ENCODE peak calls at places on chromosomes 7 and 10, in six cellular contexts. Y is tibial artery, J is colonic mucosa, Z is AG04450, V is prostate gland, N is adrenal gland. G is an unnamed sample.

GRCh38 chr7:98869374-98870070 is at the start of gene TMEM130:
- DNase-seq in N (no peak), V (no peak), Y (peak; percentile 67), J (no peak), Z (no peak), G (peak; percentile 15)

GRCh38 chr10:84452006-84452405 is 123.6 kb downstream of the CCSER2 start:
- DNase-seq in J (no peak), Z (no peak), N (no peak), V (no peak), Y (no peak), G (peak; percentile 15)

GRCh38 chr7:41886257-41886905 is 183.5 kb upstream of the INHBA start:
- DNase-seq in Y (peak; percentile 75), N (peak; percentile 37), Z (peak; percentile 66), V (no peak), J (peak; percentile 50), G (peak; percentile 95)

GRCh38 chr10:130882911-130883310 is 428.6 kb downstream of the TCERG1L start:
- DNase-seq in N (no peak), Y (no peak), V (no peak), Z (no peak), J (no peak), G (no peak)

GRCh38 chr7:51949726-51950644 is 633.4 kb upstream of the COBL start:
- DNase-seq in Z (no peak), N (no peak), J (no peak), Y (no peak), V (no peak), G (no peak)

GRCh38 chr7:77395543-77395942 is 20.6 kb downstream of the GSAP start:
- DNase-seq in J (no peak), Z (no peak), N (no peak), V (no peak), Y (no peak), G (no peak)

GRCh38 chr7:45501788-45502187 is 72.4 kb upstream of the ADCY1 start:
- DNase-seq in N (no peak), V (no peak), Z (no peak), J (no peak), Y (no peak), G (no peak)

GRCh38 chr7:75056476-75056875 is 17.1 kb downstream of the RCC1L start:
- DNase-seq in Z (peak; percentile 32), V (no peak), N (peak; percentile 70), J (no peak), Y (no peak), G (peak; percentile 73)

GRCh38 chr7:51046103-51046466 is 263.4 kb upstream of the GRB10 start:
- DNase-seq in J (peak; percentile 29), Y (no peak), Z (no peak), V (no peak), N (no peak), G (no peak)

GRCh38 chr7:92158660-92159575 is 20.0 kb downstream of the LRRD1 start:
- DNase-seq in Y (no peak), V (no peak), Z (peak; percentile 64), N (no peak), J (no peak), G (peak; percentile 68)

GRCh38 chr7:102837802-102838201 is 75.0 kb upstream of the LRRC17 start:
- DNase-seq in J (no peak), V (no peak), N (no peak), Y (no peak), Z (no peak), G (no peak)

GRCh38 chr7:85479918-85480658 is 293.2 kb upstream of the SEMA3D start:
- DNase-seq in Z (no peak), J (no peak), N (no peak), V (no peak), Y (no peak), G (no peak)

GRCh38 chr10:84348860-84349259 is 20.5 kb downstream of the CCSER2 start:
- DNase-seq in V (no peak), Z (no peak), N (no peak), J (no peak), Y (no peak), G (peak; percentile 51)

GRCh38 chr10:22681783-22682183 is 32.6 kb downstream of the PIP4K2A start:
- DNase-seq in Z (no peak), N (peak; percentile 58), J (no peak), Y (no peak), V (peak; percentile 34), G (peak; percentile 77)

GRCh38 chr7:77516085-77516484 is 21.0 kb upstream of the PTPN12 start:
- DNase-seq in Y (no peak), Z (no peak), J (no peak), V (no peak), N (no peak), G (no peak)

GRCh38 chr10:70296406-70296899 is 12.6 kb upstream of the NPFFR1 start:
- DNase-seq in Z (peak; percentile 73), V (no peak), J (peak; percentile 59), Y (peak; percentile 93), N (peak; percentile 96), G (peak; percentile 81)

GRCh38 chr7:151125835-151126481 is 39.7 kb downstream of the AGAP3 start:
- DNase-seq in V (no peak), J (peak; percentile 83), Z (no peak), Y (no peak), N (no peak), G (no peak)

GRCh38 chr10:527416-527815 is 162.1 kb downstream of the DIP2C start:
- DNase-seq in Z (peak; percentile 15), J (no peak), V (no peak), Y (no peak), N (no peak), G (no peak)

GRCh38 chr10:74981831-74982633 is 129.4 kb upstream of the SAMD8 start:
- DNase-seq in Y (no peak), J (no peak), N (no peak), V (no peak), Z (no peak), G (no peak)

GRCh38 chr10:132462463-132463332 is 65.7 kb downstream of the PWWP2B start:
- DNase-seq in J (no peak), V (no peak), Y (no peak), Z (no peak), N (peak; percentile 13), G (no peak)

GRCh38 chr7:7695418-7695817 is 23.0 kb downstream of the RPA3 start:
- DNase-seq in Y (no peak), J (no peak), Z (no peak), V (no peak), N (no peak), G (peak; percentile 49)

GRCh38 chr10:6176691-6177231 is 26.0 kb upstream of the PFKFB3 start:
- DNase-seq in Y (no peak), J (no peak), V (no peak), N (no peak), Z (no peak), G (no peak)

GRCh38 chr7:135653285-135654080 is 8.8 kb upstream of the STMP1 start:
- DNase-seq in Y (no peak), V (no peak), J (no peak), Z (no peak), N (no peak), G (peak; percentile 48)

GRCh38 chr7:116145245-116145852 is 65.0 kb upstream of the TES start:
- DNase-seq in J (no peak), V (no peak), Z (no peak), Y (no peak), N (no peak), G (no peak)

GRCh38 chr7:116139007-116139406 is 71.3 kb upstream of the TES start:
- DNase-seq in V (no peak), N (no peak), Y (no peak), Z (no peak), J (no peak), G (no peak)

GRCh38 chr7:116139807-116140206 is 70.5 kb upstream of the TES start:
- DNase-seq in N (no peak), V (no peak), J (no peak), Y (no peak), Z (no peak), G (peak; percentile 50)

GRCh38 chr7:116142374-116142773 is 68.0 kb upstream of the TES start:
- DNase-seq in J (no peak), Y (no peak), Z (no peak), V (no peak), N (no peak), G (no peak)

DNA sequence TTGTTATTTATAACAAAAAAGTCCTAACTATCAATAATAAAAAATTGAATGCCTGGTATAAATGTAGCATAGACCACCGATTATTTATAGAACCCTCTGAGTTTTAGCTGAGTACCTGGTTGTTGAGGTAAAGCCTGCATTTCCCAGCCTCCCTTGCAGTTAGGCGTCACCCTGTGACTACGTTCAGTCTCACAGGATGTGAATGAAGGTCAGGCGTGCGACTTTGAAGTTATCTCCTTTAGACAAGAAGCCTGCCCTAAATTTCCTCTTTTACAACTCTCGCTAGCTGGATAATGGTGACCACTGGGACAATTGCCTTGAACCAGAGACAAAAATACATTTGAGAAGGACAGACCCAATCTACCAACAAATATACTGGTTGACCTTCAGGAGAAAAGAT is 67.5 kb upstream of the TES start:
- DNase-seq in V (no peak), J (no peak), Y (no peak), Z (no peak), N (no peak), G (no peak)
- TF ChIP-seq CTCF in V (no peak), J (no peak), Y (no peak), Z (no peak), N (no peak), G (no peak)

GRCh38 chr7:87926581-87927461 is 7.2 kb upstream of the ADAM22 start:
- DNase-seq in N (no peak), Y (no peak), J (peak; percentile 42), Z (no peak), V (no peak), G (peak; percentile 95)
- TF ChIP-seq CTCF in N (no peak), Y (no peak), J (no peak), Z (no peak), V (no peak), G (no peak)

DNA sequence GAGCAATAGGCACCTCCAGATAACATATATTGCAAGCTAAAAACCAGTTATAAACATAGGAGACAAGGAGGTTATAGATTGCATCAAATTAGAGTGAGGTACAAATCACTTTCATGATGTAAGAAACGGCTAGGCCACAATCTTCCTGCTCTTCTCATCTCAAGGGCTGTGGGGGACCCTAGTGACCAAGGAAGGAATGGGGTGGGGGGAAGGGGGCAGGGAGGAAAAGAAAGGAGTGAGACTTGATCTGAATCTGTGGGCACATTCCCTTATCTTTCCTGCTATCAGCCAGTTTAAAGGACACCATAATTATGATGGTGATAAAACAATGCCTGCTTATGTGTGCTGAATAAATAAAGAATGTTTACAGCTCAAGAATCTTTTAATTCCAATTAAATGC is 2.5 kb downstream of the SKIDA1 start:
- DNase-seq in N (no peak), V (no peak), Z (no peak), Y (no peak), J (no peak), G (no peak)
- TF ChIP-seq CTCF in N (no peak), V (no peak), Z (no peak), Y (no peak), J (no peak), G (no peak)

GRCh38 chr7:136914016-136914415 is 45.6 kb downstream of the CHRM2 start:
- DNase-seq in V (no peak), N (no peak), J (no peak), Z (no peak), Y (no peak), G (no peak)

GRCh38 chr7:136912339-136912738 is 43.9 kb downstream of the CHRM2 start:
- DNase-seq in J (no peak), V (no peak), Y (no peak), Z (no peak), N (no peak), G (no peak)

DNA sequence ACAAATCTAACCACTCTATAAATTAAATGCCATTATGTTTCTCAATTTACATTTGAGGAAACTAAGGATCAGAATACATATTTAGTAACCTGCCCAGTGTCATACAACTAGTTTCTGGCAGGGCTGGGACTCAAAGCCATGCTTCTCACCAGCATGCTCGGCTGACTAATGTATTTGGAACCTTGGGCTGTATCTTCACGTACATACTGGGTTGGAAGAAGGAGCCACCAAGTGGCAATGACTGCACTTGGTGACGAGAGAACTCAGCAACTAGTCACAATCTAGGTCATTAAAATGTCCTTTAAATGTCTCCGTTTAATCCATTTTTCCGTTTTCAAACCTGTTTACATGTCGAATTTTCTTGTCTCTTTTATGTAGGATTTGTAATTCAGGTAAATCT is 42.9 kb downstream of the CHRM2 start:
- DNase-seq in Z (no peak), N (no peak), J (no peak), Y (no peak), V (no peak), G (peak; percentile 16)
- TF ChIP-seq CTCF in Z (no peak), N (no peak), J (no peak), Y (no peak), V (no peak), G (no peak)